ENCODE peak calls at places on chromosome 11, in eight cellular contexts. B, E, H, C, S, R, A and M are unnamed samples.

GRCh38 chr11:19607656-19608360 is 104.8 kb upstream of the NAV2 start:
- DNase-seq in S (peak; percentile 68), B (no peak), C (no peak), A (no peak), H (no peak), E (no peak), R (no peak), M (no peak)

GRCh38 chr11:70942593-70942992 is 309.8 kb downstream of the SHANK2 start:
- DNase-seq in E (no peak), H (peak; percentile 29), A (no peak), B (no peak), S (no peak), C (no peak), R (no peak), M (no peak)

GRCh38 chr11:33747969-33748368 is 11.7 kb upstream of the CD59 start:
- DNase-seq in H (no peak), R (no peak), E (no peak), C (no peak), A (no peak), B (no peak), S (no peak), M (no peak)

GRCh38 chr11:65743928-65744698 is 23.5 kb upstream of the RNASEH2C start:
- DNase-seq in H (peak; percentile 71), C (no peak), S (no peak), R (no peak), B (no peak), A (peak; percentile 49), E (no peak), M (no peak)

GRCh38 chr11:106410902-106411301 is 333.4 kb downstream of the AASDHPPT start:
- DNase-seq in H (no peak), R (no peak), B (no peak), S (no peak), A (no peak), C (no peak), E (no peak), M (no peak)

GRCh38 chr11:93613432-93613831 is 48.0 kb upstream of the CEP295 start:
- DNase-seq in E (no peak), A (no peak), C (no peak), R (no peak), B (no peak), S (no peak), H (no peak), M (no peak)

GRCh38 chr11:94186342-94187203 is 57.9 kb downstream of the PANX1 start:
- DNase-seq in S (no peak), H (no peak), A (no peak), C (no peak), E (no peak), R (no peak), B (no peak), M (no peak)

GRCh38 chr11:133123371-133123770 is 408.9 kb downstream of the OPCML start:
- DNase-seq in S (no peak), E (no peak), R (no peak), B (no peak), A (no peak), H (no peak), C (no peak), M (no peak)

GRCh38 chr11:102293873-102294601 is 23.2 kb upstream of the BIRC3 start:
- DNase-seq in H (no peak), E (no peak), B (no peak), C (no peak), S (peak; percentile 20), R (peak; percentile 59), A (peak; percentile 34), M (no peak)

GRCh38 chr11:120212259-120212888 is 1.5 kb downstream of the OAF start:
- DNase-seq in B (no peak), C (no peak), A (no peak), E (no peak), S (no peak), R (no peak), H (no peak), M (no peak)

GRCh38 chr11:116807601-116808261 is 15.4 kb downstream of the APOA4 start:
- DNase-seq in H (no peak), E (no peak), C (no peak), B (no peak), A (no peak), S (no peak), R (no peak), M (no peak)

GRCh38 chr11:1559103-1559951 is 12.7 kb downstream of the DUSP8 start:
- DNase-seq in E (no peak), B (no peak), R (no peak), C (peak; percentile 50), H (peak; percentile 75), A (peak; percentile 40), S (peak; percentile 84), M (no peak)

GRCh38 chr11:3375552-3375951 is 3.4 kb downstream of the ZNF195 start:
- DNase-seq in E (no peak), H (no peak), B (no peak), R (no peak), C (no peak), A (no peak), S (no peak), M (no peak)

GRCh38 chr11:134949121-134949591 is 537.1 kb upstream of the B3GAT1 start:
- DNase-seq in C (no peak), B (no peak), S (no peak), H (no peak), E (no peak), R (no peak), A (no peak), M (no peak)

GRCh38 chr11:22234743-22235142 is 41.9 kb downstream of the ANO5 start:
- DNase-seq in R (no peak), C (no peak), E (no peak), A (no peak), S (no peak), H (no peak), B (no peak), M (no peak)

GRCh38 chr11:64305691-64306562 is 603 bp downstream of the ESRRA start:
- DNase-seq in A (peak; percentile 30), B (no peak), C (no peak), E (peak; percentile 60), S (peak; percentile 38), R (no peak), H (peak; percentile 77), M (no peak)

GRCh38 chr11:102683277-102683676 is 22.3 kb downstream of the MMP27 start:
- DNase-seq in A (no peak), E (no peak), S (no peak), H (no peak), B (no peak), C (no peak), R (no peak), M (no peak)

GRCh38 chr11:3161720-3162409 is 3.2 kb downstream of the OSBPL5 start:
- DNase-seq in A (no peak), E (no peak), C (no peak), S (no peak), B (no peak), H (peak; percentile 10), R (no peak), M (no peak)

GRCh38 chr11:4041731-4042391 is 52.7 kb upstream of the RRM1 start:
- DNase-seq in B (no peak), S (no peak), R (no peak), E (no peak), C (no peak), A (no peak), H (no peak), M (no peak)

GRCh38 chr11:111637885-111638284 is 35.6 kb downstream of the SIK2 start:
- DNase-seq in H (no peak), C (no peak), S (no peak), A (no peak), B (no peak), R (peak; percentile 18), E (no peak), M (no peak)

GRCh38 chr11:57174656-57175055 is 7.1 kb upstream of the LRRC55 start:
- DNase-seq in B (no peak), S (no peak), E (no peak), A (no peak), H (no peak), C (no peak), R (no peak), M (no peak)

GRCh38 chr11:70048279-70049024 is 29.7 kb upstream of the ANO1 start:
- DNase-seq in H (peak; percentile 60), R (no peak), B (no peak), A (no peak), S (peak; percentile 92), E (no peak), C (no peak), M (peak; percentile 49)

GRCh38 chr11:1921576-1922141 is 2.2 kb downstream of the TNNT3 start:
- DNase-seq in C (no peak), R (peak; percentile 38), E (no peak), A (no peak), H (no peak), S (no peak), B (no peak), M (no peak)

GRCh38 chr11:71153005-71153395 is 99.4 kb downstream of the SHANK2 start:
- DNase-seq in B (no peak), C (no peak), E (no peak), R (no peak), A (no peak), S (no peak), H (peak; percentile 29), M (no peak)

GRCh38 chr11:61270354-61271070 is 24.6 kb downstream of the VWCE start:
- DNase-seq in B (no peak), E (no peak), H (no peak), C (no peak), R (peak; percentile 71), S (no peak), A (no peak), M (no peak)

GRCh38 chr11:8356731-8357504 is 93.2 kb upstream of the LMO1 start:
- DNase-seq in S (no peak), E (no peak), B (no peak), A (no peak), C (no peak), H (no peak), R (no peak), M (no peak)